ENCODE peak calls at places on chromosome 22, in six cellular contexts. L, K, A, Y, V and C are unnamed samples.
A peak's percentile ranks its signal among the peaks of the same experiment; 100 is the strongest.

GRCh38 chr22:20514658-20515406 is 7.4 kb downstream of the MED15 start:
- DNase-seq in L (no peak), K (peak; percentile 74), A (no peak), Y (no peak), V (no peak), C (no peak)

GRCh38 chr22:46905834-46906233 is 143.4 kb downstream of the TBC1D22A start:
- DNase-seq in L (no peak), K (no peak), A (no peak), Y (no peak), V (no peak), C (no peak)

GRCh38 chr22:31829505-31829904 is 75.7 kb downstream of the DEPDC5 start:
- DNase-seq in L (no peak), K (peak; percentile 91), A (no peak), Y (no peak), V (no peak), C (no peak)

GRCh38 chr22:46764140-46764680 is 1.8 kb downstream of the TBC1D22A start:
- DNase-seq in L (no peak), K (no peak), A (no peak), Y (no peak), V (no peak), C (no peak)

GRCh38 chr22:47042861-47043496 is 280.5 kb downstream of the TBC1D22A start:
- DNase-seq in L (no peak), K (no peak), A (no peak), Y (no peak), V (no peak), C (no peak)

GRCh38 chr22:32318361-32318760 is 39.3 kb upstream of the RFPL3 start:
- DNase-seq in L (no peak), K (no peak), A (no peak), Y (no peak), V (no peak), C (no peak)

GRCh38 chr22:19612866-19613572 is 88.8 kb upstream of the CLDN5 start:
- DNase-seq in L (no peak), K (no peak), A (no peak), Y (no peak), V (no peak), C (no peak)

GRCh38 chr22:49629586-49630447 is 197.9 kb downstream of the BRD1 start:
- DNase-seq in L (no peak), K (peak; percentile 78), A (peak; percentile 68), Y (no peak), V (no peak), C (peak; percentile 48)

GRCh38 chr22:42233879-42234278 is 36.6 kb downstream of the TCF20 start:
- DNase-seq in L (no peak), K (no peak), A (no peak), Y (no peak), V (no peak), C (no peak)

GRCh38 chr22:22239311-22239939 is 5.2 kb upstream of the VPREB1 start:
- DNase-seq in L (no peak), K (no peak), A (no peak), Y (no peak), V (no peak), C (no peak)

GRCh38 chr22:33481550-33481949 is 423.4 kb upstream of the SYN3 start:
- DNase-seq in L (no peak), K (no peak), A (no peak), Y (no peak), V (no peak), C (no peak)

GRCh38 chr22:21865041-21865440 is 2.4 kb downstream of the MAPK1 start:
- DNase-seq in L (no peak), K (peak; percentile 77), A (no peak), Y (no peak), V (no peak), C (no peak)

GRCh38 chr22:31329453-31330215 is 16.5 kb downstream of the PATZ1 start:
- DNase-seq in L (no peak), K (no peak), A (no peak), Y (no peak), V (no peak), C (no peak)

GRCh38 chr22:17884951-17885350 is 110.7 kb upstream of the BID start:
- DNase-seq in L (no peak), K (no peak), A (no peak), Y (no peak), V (no peak), C (no peak)